ENCODE peak calls at places on chromosomes 11 and 22, in six cellular contexts. B is BE2C, Z is HFF-Myc, V is fibroblast of pulmonary artery, F is left ventricle myocardium inferior, G is HL-60. J is an unnamed sample.

GRCh38 chr22:20438066-20438677 is 547 bp upstream of the SCARF2 start:
- DNase-seq in B (no peak), Z (no peak), V (peak; percentile 30), F (no peak), G (no peak), J (no peak)

GRCh38 chr11:114651145-114651718 is 27.1 kb upstream of the NXPE2 start:
- DNase-seq in B (no peak), Z (no peak), V (no peak), F (no peak), G (no peak), J (no peak)

GRCh38 chr22:49551446-49551845 is 276.2 kb downstream of the BRD1 start:
- DNase-seq in B (no peak), Z (no peak), V (no peak), F (no peak), G (no peak), J (no peak)

GRCh38 chr22:39013923-39014722 is at the start of gene APOBEC3C:
- DNase-seq in B (peak; percentile 87), Z (peak; percentile 70), V (peak; percentile 88), F (peak; percentile 76), G (peak; percentile 87), J (no peak)

GRCh38 chr22:34588893-34589545 is 476.9 kb upstream of the ISX start:
- DNase-seq in B (no peak), Z (no peak), V (no peak), F (no peak), G (no peak), J (no peak)

GRCh38 chr22:36469094-36469710 is 12.2 kb downstream of the TXN2 start:
- DNase-seq in B (no peak), Z (no peak), V (no peak), F (no peak), G (no peak), J (no peak)

GRCh38 chr11:123011510-123011909 is 29.9 kb upstream of the BSX start:
- DNase-seq in B (no peak), Z (no peak), V (no peak), F (no peak), G (no peak), J (no peak)

GRCh38 chr11:20238712-20239111 is 78.4 kb upstream of the DBX1 start:
- DNase-seq in B (peak; percentile 9), Z (no peak), V (no peak), F (no peak), G (no peak), J (peak; percentile 3)

GRCh38 chr11:114243461-114244372 is 52.5 kb upstream of the NNMT start:
- DNase-seq in B (no peak), Z (no peak), V (no peak), F (peak; percentile 67), G (no peak), J (peak; percentile 60)

GRCh38 chr11:108569896-108570295 is 23.7 kb downstream of the EXPH5 start:
- DNase-seq in B (no peak), Z (no peak), V (no peak), F (no peak), G (no peak), J (no peak)

GRCh38 chr11:66970808-66971442 is 4.2 kb upstream of the C11orf86 start:
- DNase-seq in B (no peak), Z (peak; percentile 96), V (peak; percentile 100), F (no peak), G (peak; percentile 43), J (no peak)

GRCh38 chr22:33299245-33299956 is 241.2 kb upstream of the SYN3 start:
- DNase-seq in B (no peak), Z (no peak), V (no peak), F (no peak), G (peak; percentile 1), J (no peak)

GRCh38 chr11:96263361-96263763 is 79.6 kb downstream of the MAML2 start:
- DNase-seq in B (no peak), Z (no peak), V (peak; percentile 88), F (no peak), G (no peak), J (no peak)

GRCh38 chr11:63874511-63874910 is 35.6 kb downstream of the MARK2 start:
- DNase-seq in B (no peak), Z (no peak), V (no peak), F (peak; percentile 39), G (no peak), J (peak; percentile 62)

GRCh38 chr22:23218867-23219251 is 38.5 kb downstream of the BCR start:
- DNase-seq in B (no peak), Z (no peak), V (peak; percentile 40), F (peak; percentile 58), G (peak; percentile 76), J (no peak)

GRCh38 chr11:75272391-75272790 is 31.8 kb downstream of the TPBGL start:
- DNase-seq in B (peak; percentile 0), Z (no peak), V (no peak), F (no peak), G (no peak), J (no peak)

GRCh38 chr11:35541621-35542375 is 16.4 kb upstream of the PAMR1 start:
- DNase-seq in B (no peak), Z (no peak), V (peak; percentile 88), F (peak; percentile 29), G (no peak), J (peak; percentile 54)

GRCh38 chr11:133745791-133746190 is 99.5 kb downstream of the SPATA19 start:
- DNase-seq in B (no peak), Z (no peak), V (no peak), F (no peak), G (no peak), J (no peak)

GRCh38 chr22:34414467-34415440 is 494.5 kb upstream of the LARGE1 start:
- DNase-seq in B (peak; percentile 21), Z (peak; percentile 3), V (peak; percentile 1), F (no peak), G (peak; percentile 79), J (peak; percentile 65)

GRCh38 chr11:11072067-11072466 is 214.2 kb upstream of the ZBED5 start:
- DNase-seq in B (no peak), Z (no peak), V (no peak), F (no peak), G (no peak), J (no peak)

GRCh38 chr11:1916986-1917522 is 2.4 kb upstream of the TNNT3 start:
- DNase-seq in B (no peak), Z (no peak), V (no peak), F (no peak), G (no peak), J (no peak)
- H3K4me3 ChIP-seq in B (no peak overlapping the region), Z (no peak overlapping the region), V (no peak overlapping the region), F (peak overlapping the region; percentile 57), G (no peak overlapping the region), J (no peak overlapping the region)

GRCh38 chr11:72478596-72479143 is 44.3 kb upstream of the CLPB start:
- DNase-seq in B (no peak), Z (no peak), V (no peak), F (no peak), G (no peak), J (no peak)

DNA sequence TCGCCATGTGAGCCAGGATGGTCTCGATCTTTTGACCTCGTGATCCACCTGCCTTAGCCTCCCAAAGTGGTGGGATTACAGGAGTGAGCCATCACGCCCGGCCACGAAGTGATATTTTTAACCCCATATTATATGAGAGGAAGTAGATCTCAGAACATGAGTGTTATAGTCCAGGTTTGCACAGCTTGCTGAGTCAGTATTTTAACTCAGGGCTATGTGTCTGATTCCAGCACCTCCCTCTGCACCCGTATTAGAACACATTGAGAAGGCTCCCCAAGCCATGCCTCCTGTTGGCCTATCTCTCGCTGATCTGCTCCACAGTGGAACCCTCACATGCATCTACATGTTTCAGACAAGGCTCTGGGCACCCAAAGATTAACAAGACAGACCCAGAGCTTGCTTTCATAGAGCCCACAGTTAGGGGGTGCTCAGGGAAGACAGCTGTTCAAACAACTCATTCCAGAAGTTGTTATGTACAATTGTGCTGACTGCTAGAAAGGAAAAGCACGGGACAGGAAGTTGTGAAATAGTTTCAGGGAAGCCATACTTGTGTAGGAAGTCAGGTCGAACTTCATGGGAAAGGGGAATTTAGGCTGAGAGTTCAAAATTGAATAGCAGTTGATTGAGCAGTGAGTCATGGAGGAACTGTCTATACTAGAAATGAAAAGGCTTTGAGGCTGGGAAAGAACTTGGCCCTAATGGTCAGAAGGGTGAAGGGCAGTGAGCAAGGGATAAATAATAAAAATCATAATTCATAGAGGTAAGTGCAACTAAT is 49.3 kb upstream of the CLPB start:
- DNase-seq in B (no peak), Z (peak; percentile 20), V (peak; percentile 88), F (no peak), G (peak; percentile 9), J (no peak)
- TF ChIP-seq CTCF in B (no peak), Z (no peak), V (no peak), F (no peak), G (no peak), J (no peak)

DNA sequence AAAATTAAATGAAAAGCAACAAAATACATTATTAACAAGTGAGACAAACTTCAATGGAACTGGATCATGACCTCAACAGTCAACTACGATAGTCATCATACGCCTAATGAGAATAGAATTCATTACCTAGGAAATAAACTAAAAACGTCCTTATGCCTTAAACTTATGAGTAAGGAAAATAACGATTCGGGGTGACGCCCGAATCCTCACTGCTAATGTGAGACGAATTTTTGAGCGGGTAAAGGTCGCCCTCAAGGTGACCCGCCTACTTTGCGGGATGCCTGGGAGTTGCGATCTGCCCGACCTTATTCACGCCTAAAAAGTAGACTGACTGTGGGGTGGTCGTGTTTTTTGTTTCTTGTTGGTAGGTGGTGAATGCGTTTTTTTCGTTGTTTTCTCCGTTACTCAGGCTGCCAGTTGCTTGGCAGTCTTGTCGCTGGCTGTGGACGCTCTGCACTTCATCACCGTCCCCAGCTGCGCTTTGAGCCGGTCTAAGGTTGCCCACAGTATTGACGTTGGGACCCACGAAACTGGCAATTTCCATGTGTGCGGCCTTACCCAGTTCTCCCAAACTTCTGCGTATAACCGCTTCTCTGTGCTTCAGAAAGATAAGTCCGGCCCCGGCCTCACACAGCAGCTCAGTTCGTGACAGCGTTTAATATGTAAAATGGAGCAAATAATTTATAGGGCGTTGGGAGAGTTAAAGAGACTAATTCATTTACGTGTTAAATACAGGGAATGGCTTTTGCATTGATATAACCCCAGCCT is 593 bp upstream of the POLDIP3 start:
- DNase-seq in B (peak; percentile 95), Z (peak; percentile 99), V (peak; percentile 100), F (peak; percentile 82), G (peak; percentile 96), J (peak; percentile 85)
- H3K4me3 ChIP-seq in B (peak overlapping the region; percentile 92), Z (peak overlapping the region; percentile 67), V (peak overlapping the region; percentile 85), F (peak overlapping the region; percentile 94), G (peak overlapping the region; percentile 28), J (peak overlapping the region; percentile 60)

GRCh38 chr11:69881467-69882269 is 62.5 kb upstream of the FGF3 start:
- DNase-seq in B (peak; percentile 29), Z (no peak), V (no peak), F (peak; percentile 10), G (no peak), J (no peak)

GRCh38 chr11:69880041-69880802 is 61.0 kb upstream of the FGF3 start:
- DNase-seq in B (peak; percentile 3), Z (no peak), V (no peak), F (peak; percentile 12), G (no peak), J (no peak)

GRCh38 chr11:69883292-69884255 is 64.4 kb upstream of the FGF3 start:
- DNase-seq in B (no peak), Z (no peak), V (no peak), F (no peak), G (no peak), J (no peak)

GRCh38 chr11:69880803-69881445 is 61.7 kb upstream of the FGF3 start:
- DNase-seq in B (peak; percentile 5), Z (no peak), V (no peak), F (peak; percentile 5), G (no peak), J (no peak)

DNA sequence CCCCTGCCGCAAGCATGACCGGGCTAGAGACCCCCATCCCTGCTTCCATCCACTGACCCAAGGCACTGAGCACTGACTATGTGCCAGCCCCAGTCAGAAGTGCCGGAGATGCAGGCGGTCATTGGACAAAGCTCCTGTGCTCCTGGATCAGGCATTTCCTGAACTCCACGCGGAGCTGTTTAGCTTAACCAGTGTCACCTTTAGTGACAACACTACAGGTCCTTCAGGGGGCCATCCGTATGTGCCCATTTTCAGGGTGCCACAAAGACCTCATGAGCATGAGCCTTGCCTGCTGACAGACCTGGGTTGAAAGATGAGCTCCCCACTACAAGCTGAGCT is 63.0 kb upstream of the FGF3 start:
- DNase-seq in B (peak; percentile 4), Z (no peak), V (no peak), F (no peak), G (no peak), J (no peak)
- TF ChIP-seq CTCF in B (no peak), Z (no peak), V (no peak), F (no peak), G (no peak), J (no peak)

J was measured in LNCaP clone FGC.